ENCODE peak calls at places on chromosomes 12 and 14, in six cellular contexts. One of them, this sample, is unnamed. For H3K27me3, the result is how much of the 10 kb centered on the place peaks cover.

GRCh38 chr14:81594012-81594411 is 60.4 kb upstream of the SEL1L start:
- DNase-seq in pancreas: peak
- DNase-seq in heart right ventricle: peak
- DNase-seq in mammary epithelial cell: no peak
- DNase-seq in fibroblast of lung: no peak
- DNase-seq in CD4-positive, CD25-positive, alpha-beta regulatory T cell: no peak
- DNase-seq in this sample: peak

GRCh38 chr12:53502331-53502730 is 1.2 kb downstream of the TARBP2 start:
- DNase-seq in heart right ventricle: no peak
- DNase-seq in mammary epithelial cell: no peak
- DNase-seq in pancreas: no peak
- DNase-seq in fibroblast of lung: no peak
- DNase-seq in CD4-positive, CD25-positive, alpha-beta regulatory T cell: no peak
- DNase-seq in this sample: no peak

GRCh38 chr12:101880769-101881168 is 3.4 kb downstream of the DRAM1 start:
- DNase-seq in CD4-positive, CD25-positive, alpha-beta regulatory T cell: no peak
- DNase-seq in heart right ventricle: no peak
- DNase-seq in mammary epithelial cell: no peak
- DNase-seq in pancreas: no peak
- DNase-seq in fibroblast of lung: no peak
- DNase-seq in this sample: no peak

GRCh38 chr14:71714225-71714624 is 218.0 kb upstream of the RGS6 start:
- DNase-seq in pancreas: no peak
- DNase-seq in mammary epithelial cell: peak
- DNase-seq in heart right ventricle: no peak
- DNase-seq in fibroblast of lung: peak
- DNase-seq in CD4-positive, CD25-positive, alpha-beta regulatory T cell: no peak
- DNase-seq in this sample: no peak

GRCh38 chr14:74610866-74611671 is 968 bp downstream of the LTBP2 start:
- DNase-seq in mammary epithelial cell: peak
- DNase-seq in CD4-positive, CD25-positive, alpha-beta regulatory T cell: peak
- DNase-seq in heart right ventricle: no peak
- DNase-seq in pancreas: no peak
- DNase-seq in fibroblast of lung: peak
- DNase-seq in this sample: no peak

GRCh38 chr14:51993274-51993673 is 3.9 kb downstream of the RTRAF start:
- DNase-seq in CD4-positive, CD25-positive, alpha-beta regulatory T cell: no peak
- DNase-seq in mammary epithelial cell: no peak
- DNase-seq in fibroblast of lung: no peak
- DNase-seq in heart right ventricle: no peak
- DNase-seq in pancreas: no peak
- DNase-seq in this sample: no peak

GRCh38 chr14:36585100-36585499 is 2.7 kb upstream of the NKX2-8 start:
- DNase-seq in fibroblast of lung: no peak
- DNase-seq in CD4-positive, CD25-positive, alpha-beta regulatory T cell: no peak
- DNase-seq in pancreas: no peak
- DNase-seq in heart right ventricle: no peak
- DNase-seq in mammary epithelial cell: no peak
- DNase-seq in this sample: no peak

GRCh38 chr12:11553871-11554533 is 95.5 kb upstream of the ETV6 start:
- DNase-seq in heart right ventricle: peak
- DNase-seq in mammary epithelial cell: peak
- DNase-seq in fibroblast of lung: peak
- DNase-seq in pancreas: peak
- DNase-seq in CD4-positive, CD25-positive, alpha-beta regulatory T cell: peak
- DNase-seq in this sample: no peak

GRCh38 chr12:69540606-69541386 is 44.5 kb upstream of the CCT2 start:
- DNase-seq in heart right ventricle: no peak
- DNase-seq in mammary epithelial cell: no peak
- DNase-seq in CD4-positive, CD25-positive, alpha-beta regulatory T cell: no peak
- DNase-seq in fibroblast of lung: peak
- DNase-seq in pancreas: no peak
- DNase-seq in this sample: no peak

GRCh38 chr12:75672212-75672611 is 160.8 kb upstream of the KRR1 start:
- DNase-seq in heart right ventricle: no peak
- DNase-seq in fibroblast of lung: peak
- DNase-seq in CD4-positive, CD25-positive, alpha-beta regulatory T cell: no peak
- DNase-seq in pancreas: no peak
- DNase-seq in mammary epithelial cell: no peak
- DNase-seq in this sample: no peak

GRCh38 chr14:62006116-62006737 is 244.0 kb downstream of the SNAPC1 start:
- DNase-seq in pancreas: no peak
- DNase-seq in fibroblast of lung: no peak
- DNase-seq in mammary epithelial cell: no peak
- DNase-seq in heart right ventricle: no peak
- DNase-seq in CD4-positive, CD25-positive, alpha-beta regulatory T cell: no peak
- DNase-seq in this sample: no peak

GRCh38 chr14:77000340-77001235 is 27.9 kb downstream of the IRF2BPL start:
- DNase-seq in pancreas: no peak
- DNase-seq in mammary epithelial cell: no peak
- DNase-seq in fibroblast of lung: peak
- DNase-seq in CD4-positive, CD25-positive, alpha-beta regulatory T cell: no peak
- DNase-seq in heart right ventricle: no peak
- DNase-seq in this sample: peak

GRCh38 chr12:100842156-100842555 is 47.6 kb downstream of the ANO4 start:
- DNase-seq in CD4-positive, CD25-positive, alpha-beta regulatory T cell: no peak
- DNase-seq in mammary epithelial cell: no peak
- DNase-seq in fibroblast of lung: peak
- DNase-seq in heart right ventricle: no peak
- DNase-seq in pancreas: no peak
- DNase-seq in this sample: no peak

GRCh38 chr12:20154060-20154459 is 214.3 kb upstream of the PDE3A start:
- DNase-seq in mammary epithelial cell: no peak
- DNase-seq in fibroblast of lung: peak
- DNase-seq in CD4-positive, CD25-positive, alpha-beta regulatory T cell: no peak
- DNase-seq in pancreas: no peak
- DNase-seq in heart right ventricle: no peak
- DNase-seq in this sample: no peak

GRCh38 chr12:96239711-96240234 is 45.6 kb downstream of the ELK3 start:
- DNase-seq in fibroblast of lung: no peak
- DNase-seq in heart right ventricle: peak
- DNase-seq in mammary epithelial cell: no peak
- DNase-seq in pancreas: no peak
- DNase-seq in CD4-positive, CD25-positive, alpha-beta regulatory T cell: no peak
- DNase-seq in this sample: no peak

GRCh38 chr12:51784688-51785087 is 63.8 kb downstream of the FIGNL2 start:
- DNase-seq in fibroblast of lung: no peak
- DNase-seq in CD4-positive, CD25-positive, alpha-beta regulatory T cell: peak
- DNase-seq in mammary epithelial cell: no peak
- DNase-seq in heart right ventricle: no peak
- DNase-seq in pancreas: no peak
- DNase-seq in this sample: no peak

GRCh38 chr12:49301759-49302158 is 6.8 kb downstream of the PRPH start:
- DNase-seq in heart right ventricle: no peak
- DNase-seq in fibroblast of lung: no peak
- DNase-seq in mammary epithelial cell: no peak
- DNase-seq in pancreas: no peak
- DNase-seq in CD4-positive, CD25-positive, alpha-beta regulatory T cell: peak
- DNase-seq in this sample: no peak

GRCh38 chr12:93895096-93895460 is 217.9 kb downstream of the CRADD start:
- DNase-seq in mammary epithelial cell: no peak
- DNase-seq in pancreas: no peak
- DNase-seq in heart right ventricle: no peak
- DNase-seq in fibroblast of lung: no peak
- DNase-seq in CD4-positive, CD25-positive, alpha-beta regulatory T cell: no peak
- DNase-seq in this sample: no peak
- H3K27me3 ChIP-seq in mammary epithelial cell: under half
- H3K27me3 ChIP-seq in pancreas: under half
- H3K27me3 ChIP-seq in heart right ventricle: under half
- H3K27me3 ChIP-seq in fibroblast of lung: under half
- H3K27me3 ChIP-seq in CD4-positive, CD25-positive, alpha-beta regulatory T cell: under half
- H3K27me3 ChIP-seq in this sample: under half

GRCh38 chr12:125684968-125685790 is 619.9 kb downstream of the AACS start:
- DNase-seq in mammary epithelial cell: no peak
- DNase-seq in fibroblast of lung: no peak
- DNase-seq in pancreas: no peak
- DNase-seq in CD4-positive, CD25-positive, alpha-beta regulatory T cell: no peak
- DNase-seq in heart right ventricle: no peak
- DNase-seq in this sample: no peak
- H3K27ac ChIP-seq in mammary epithelial cell: no peak
- H3K27ac ChIP-seq in fibroblast of lung: no peak
- H3K27ac ChIP-seq in pancreas: no peak
- H3K27ac ChIP-seq in CD4-positive, CD25-positive, alpha-beta regulatory T cell: no peak
- H3K27ac ChIP-seq in heart right ventricle: no peak
- H3K27ac ChIP-seq in this sample: no peak

GRCh38 chr12:129886541-129886940 is 17.3 kb downstream of the TMEM132D start:
- DNase-seq in heart right ventricle: no peak
- DNase-seq in pancreas: no peak
- DNase-seq in mammary epithelial cell: no peak
- DNase-seq in CD4-positive, CD25-positive, alpha-beta regulatory T cell: no peak
- DNase-seq in fibroblast of lung: no peak
- DNase-seq in this sample: no peak
- H3K4me3 ChIP-seq in heart right ventricle: no peak
- H3K4me3 ChIP-seq in pancreas: no peak
- H3K4me3 ChIP-seq in mammary epithelial cell: no peak
- H3K4me3 ChIP-seq in CD4-positive, CD25-positive, alpha-beta regulatory T cell: no peak
- H3K4me3 ChIP-seq in fibroblast of lung: no peak
- H3K4me3 ChIP-seq in this sample: no peak

DNA sequence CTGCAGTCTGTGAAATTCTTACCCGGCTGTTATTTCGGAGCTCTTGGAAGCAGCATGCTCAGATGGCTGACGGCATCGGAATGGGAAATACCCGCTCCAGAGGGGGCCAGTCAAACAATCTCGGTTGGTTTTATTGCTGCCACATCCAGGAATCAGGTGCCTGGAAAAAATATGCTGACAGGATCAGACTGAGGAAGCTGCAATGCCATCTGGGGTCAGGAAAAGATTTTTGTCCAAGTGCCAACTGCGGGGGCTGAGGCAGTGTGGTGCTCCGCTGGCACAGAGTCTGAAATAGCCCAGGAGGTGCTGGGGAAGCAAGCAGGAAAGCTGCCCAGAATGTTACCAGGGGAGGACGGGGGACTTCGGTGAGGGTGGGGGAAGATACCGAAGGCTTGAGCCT is 28.0 kb upstream of the KCNA1 start:
- DNase-seq in heart right ventricle: peak
- DNase-seq in mammary epithelial cell: no peak
- DNase-seq in pancreas: no peak
- DNase-seq in CD4-positive, CD25-positive, alpha-beta regulatory T cell: no peak
- DNase-seq in fibroblast of lung: no peak
- DNase-seq in this sample: no peak
- H3K27me3 ChIP-seq in heart right ventricle: under half
- H3K27me3 ChIP-seq in mammary epithelial cell: under half
- H3K27me3 ChIP-seq in pancreas: under half
- H3K27me3 ChIP-seq in CD4-positive, CD25-positive, alpha-beta regulatory T cell: under half
- H3K27me3 ChIP-seq in fibroblast of lung: under half
- H3K27me3 ChIP-seq in this sample: under half

GRCh38 chr12:123548107-123548506 is 14.6 kb upstream of the RILPL1 start:
- DNase-seq in CD4-positive, CD25-positive, alpha-beta regulatory T cell: no peak
- DNase-seq in mammary epithelial cell: no peak
- DNase-seq in fibroblast of lung: no peak
- DNase-seq in heart right ventricle: no peak
- DNase-seq in pancreas: no peak
- DNase-seq in this sample: no peak

GRCh38 chr12:123546281-123546680 is 12.8 kb upstream of the RILPL1 start:
- DNase-seq in fibroblast of lung: peak
- DNase-seq in pancreas: no peak
- DNase-seq in CD4-positive, CD25-positive, alpha-beta regulatory T cell: no peak
- DNase-seq in mammary epithelial cell: peak
- DNase-seq in heart right ventricle: no peak
- DNase-seq in this sample: no peak

GRCh38 chr12:123550700-123551099 is 17.2 kb upstream of the RILPL1 start:
- DNase-seq in heart right ventricle: no peak
- DNase-seq in mammary epithelial cell: no peak
- DNase-seq in CD4-positive, CD25-positive, alpha-beta regulatory T cell: no peak
- DNase-seq in pancreas: no peak
- DNase-seq in fibroblast of lung: no peak
- DNase-seq in this sample: no peak
- H3K27ac ChIP-seq in heart right ventricle: no peak
- H3K27ac ChIP-seq in mammary epithelial cell: no peak
- H3K27ac ChIP-seq in CD4-positive, CD25-positive, alpha-beta regulatory T cell: no peak
- H3K27ac ChIP-seq in pancreas: no peak
- H3K27ac ChIP-seq in fibroblast of lung: no peak
- H3K27ac ChIP-seq in this sample: no peak

GRCh38 chr14:63752449-63753169 is 24.7 kb upstream of the SGPP1 start:
- DNase-seq in heart right ventricle: peak
- DNase-seq in mammary epithelial cell: peak
- DNase-seq in pancreas: peak
- DNase-seq in CD4-positive, CD25-positive, alpha-beta regulatory T cell: no peak
- DNase-seq in fibroblast of lung: peak
- DNase-seq in this sample: no peak
- H3K4me3 ChIP-seq in heart right ventricle: no peak
- H3K4me3 ChIP-seq in mammary epithelial cell: no peak
- H3K4me3 ChIP-seq in pancreas: no peak
- H3K4me3 ChIP-seq in CD4-positive, CD25-positive, alpha-beta regulatory T cell: no peak
- H3K4me3 ChIP-seq in fibroblast of lung: no peak
- H3K4me3 ChIP-seq in this sample: no peak

GRCh38 chr14:102731101-102731870 is 46.0 kb upstream of the TRAF3 start:
- DNase-seq in mammary epithelial cell: no peak
- DNase-seq in fibroblast of lung: no peak
- DNase-seq in pancreas: no peak
- DNase-seq in CD4-positive, CD25-positive, alpha-beta regulatory T cell: no peak
- DNase-seq in heart right ventricle: no peak
- DNase-seq in this sample: no peak
- H3K27me3 ChIP-seq in mammary epithelial cell: under half
- H3K27me3 ChIP-seq in fibroblast of lung: under half
- H3K27me3 ChIP-seq in pancreas: under half
- H3K27me3 ChIP-seq in CD4-positive, CD25-positive, alpha-beta regulatory T cell: under half
- H3K27me3 ChIP-seq in heart right ventricle: under half
- H3K27me3 ChIP-seq in this sample: under half

DNA sequence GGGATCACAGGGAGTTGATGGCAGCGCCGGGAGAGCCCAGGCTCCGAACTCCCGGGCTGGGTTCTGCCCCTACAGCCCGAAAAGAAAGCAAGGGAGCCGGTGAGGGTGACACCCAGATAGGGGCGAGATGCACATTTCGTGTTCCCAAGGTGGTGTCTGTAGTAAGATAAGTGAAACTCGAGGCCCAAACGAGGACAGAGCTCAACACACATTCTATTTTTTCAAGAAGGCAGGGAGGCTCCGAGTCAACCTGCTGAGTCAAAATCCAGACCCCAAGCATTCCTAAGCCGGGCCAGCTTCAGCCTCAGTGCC is 24.2 kb upstream of the YY1 start:
- DNase-seq in heart right ventricle: no peak
- DNase-seq in CD4-positive, CD25-positive, alpha-beta regulatory T cell: no peak
- DNase-seq in pancreas: no peak
- DNase-seq in mammary epithelial cell: no peak
- DNase-seq in fibroblast of lung: no peak
- DNase-seq in this sample: no peak
- H3K27ac ChIP-seq in heart right ventricle: peak
- H3K27ac ChIP-seq in CD4-positive, CD25-positive, alpha-beta regulatory T cell: peak
- H3K27ac ChIP-seq in pancreas: peak
- H3K27ac ChIP-seq in mammary epithelial cell: no peak
- H3K27ac ChIP-seq in fibroblast of lung: no peak
- H3K27ac ChIP-seq in this sample: peak

GRCh38 chr14:103818870-103819269 is 28.5 kb downstream of the PPP1R13B start:
- DNase-seq in CD4-positive, CD25-positive, alpha-beta regulatory T cell: no peak
- DNase-seq in mammary epithelial cell: no peak
- DNase-seq in fibroblast of lung: no peak
- DNase-seq in heart right ventricle: no peak
- DNase-seq in pancreas: no peak
- DNase-seq in this sample: no peak

GRCh38 chr14:103816991-103817390 is 30.4 kb downstream of the PPP1R13B start:
- DNase-seq in pancreas: no peak
- DNase-seq in mammary epithelial cell: no peak
- DNase-seq in fibroblast of lung: no peak
- DNase-seq in CD4-positive, CD25-positive, alpha-beta regulatory T cell: no peak
- DNase-seq in heart right ventricle: no peak
- DNase-seq in this sample: no peak

GRCh38 chr14:103817595-103817994 is 29.8 kb downstream of the PPP1R13B start:
- DNase-seq in mammary epithelial cell: no peak
- DNase-seq in CD4-positive, CD25-positive, alpha-beta regulatory T cell: no peak
- DNase-seq in fibroblast of lung: no peak
- DNase-seq in pancreas: no peak
- DNase-seq in heart right ventricle: no peak
- DNase-seq in this sample: no peak

GRCh38 chr14:103819503-103820307 is 27.7 kb downstream of the PPP1R13B start:
- DNase-seq in fibroblast of lung: peak
- DNase-seq in mammary epithelial cell: peak
- DNase-seq in heart right ventricle: peak
- DNase-seq in CD4-positive, CD25-positive, alpha-beta regulatory T cell: no peak
- DNase-seq in pancreas: peak
- DNase-seq in this sample: no peak

GRCh38 chr14:103818422-103818821 is 29.0 kb downstream of the PPP1R13B start:
- DNase-seq in pancreas: peak
- DNase-seq in fibroblast of lung: no peak
- DNase-seq in CD4-positive, CD25-positive, alpha-beta regulatory T cell: no peak
- DNase-seq in heart right ventricle: no peak
- DNase-seq in mammary epithelial cell: no peak
- DNase-seq in this sample: no peak
- H3K4me3 ChIP-seq in pancreas: no peak
- H3K4me3 ChIP-seq in fibroblast of lung: no peak
- H3K4me3 ChIP-seq in CD4-positive, CD25-positive, alpha-beta regulatory T cell: no peak
- H3K4me3 ChIP-seq in heart right ventricle: no peak
- H3K4me3 ChIP-seq in mammary epithelial cell: no peak
- H3K4me3 ChIP-seq in this sample: no peak